ENCODE peak calls at places on chromosomes 7 and 10, in four cellular contexts. One of them, this sample, is unnamed.

GRCh38 chr10:14173706-14174594 is 156.8 kb downstream of the FRMD4A start:
- DNase-seq in heart left ventricle: no peak
- DNase-seq in RWPE1: no peak
- DNase-seq in mammary epithelial cell: peak; percentile 7
- DNase-seq in this sample: peak; percentile 63

GRCh38 chr10:96319754-96320514 is 15.7 kb downstream of the DNTT start:
- DNase-seq in heart left ventricle: no peak
- DNase-seq in RWPE1: no peak
- DNase-seq in mammary epithelial cell: no peak
- DNase-seq in this sample: no peak

GRCh38 chr7:128215739-128216138 is 25.3 kb upstream of the LEP start:
- DNase-seq in heart left ventricle: peak; percentile 29
- DNase-seq in RWPE1: no peak
- DNase-seq in mammary epithelial cell: no peak
- DNase-seq in this sample: no peak

GRCh38 chr10:72086466-72087391 is 1.6 kb downstream of the SPOCK2 start:
- DNase-seq in heart left ventricle: no peak
- DNase-seq in RWPE1: no peak
- DNase-seq in mammary epithelial cell: no peak
- DNase-seq in this sample: peak; percentile 52

GRCh38 chr10:119413738-119414611 is 128.5 kb downstream of the RGS10 start:
- DNase-seq in heart left ventricle: peak; percentile 78
- DNase-seq in RWPE1: no peak
- DNase-seq in mammary epithelial cell: no peak
- DNase-seq in this sample: peak; percentile 63

GRCh38 chr10:110151871-110152270 is 55.5 kb upstream of the MXI1 start:
- DNase-seq in heart left ventricle: no peak
- DNase-seq in RWPE1: no peak
- DNase-seq in mammary epithelial cell: no peak
- DNase-seq in this sample: no peak

GRCh38 chr10:3622845-3623621 is 162.0 kb downstream of the KLF6 start:
- DNase-seq in heart left ventricle: no peak
- DNase-seq in RWPE1: no peak
- DNase-seq in mammary epithelial cell: no peak
- DNase-seq in this sample: no peak

GRCh38 chr10:129971381-129972144 is 7.5 kb upstream of the EBF3 start:
- DNase-seq in heart left ventricle: peak; percentile 67
- DNase-seq in RWPE1: peak; percentile 72
- DNase-seq in mammary epithelial cell: no peak
- DNase-seq in this sample: peak; percentile 86

GRCh38 chr7:96311967-96312366 is 9.9 kb downstream of the SLC25A13 start:
- DNase-seq in heart left ventricle: peak; percentile 65
- DNase-seq in RWPE1: no peak
- DNase-seq in mammary epithelial cell: peak; percentile 51
- DNase-seq in this sample: no peak

GRCh38 chr7:116709336-116709735 is 37.3 kb downstream of the MET start:
- DNase-seq in heart left ventricle: no peak
- DNase-seq in RWPE1: no peak
- DNase-seq in mammary epithelial cell: no peak
- DNase-seq in this sample: no peak

GRCh38 chr10:123097039-123097438 is 38.7 kb upstream of the HMX3 start:
- DNase-seq in heart left ventricle: no peak
- DNase-seq in RWPE1: no peak
- DNase-seq in mammary epithelial cell: no peak
- DNase-seq in this sample: no peak

GRCh38 chr10:51894752-51895151 is 195.4 kb upstream of the CSTF2T start:
- DNase-seq in heart left ventricle: no peak
- DNase-seq in RWPE1: no peak
- DNase-seq in mammary epithelial cell: peak; percentile 3
- DNase-seq in this sample: no peak

GRCh38 chr7:138982204-138982623 is 1.0 kb upstream of the KIAA1549 start:
- DNase-seq in heart left ventricle: no peak
- DNase-seq in RWPE1: no peak
- DNase-seq in mammary epithelial cell: no peak
- DNase-seq in this sample: no peak

GRCh38 chr10:76175533-76176165 is 744.2 kb downstream of the LRMDA start:
- DNase-seq in heart left ventricle: no peak
- DNase-seq in RWPE1: no peak
- DNase-seq in mammary epithelial cell: no peak
- DNase-seq in this sample: no peak

GRCh38 chr10:89563861-89564478 is 28.6 kb upstream of the SLC16A12 start:
- DNase-seq in heart left ventricle: no peak
- DNase-seq in RWPE1: peak; percentile 78
- DNase-seq in mammary epithelial cell: peak; percentile 48
- DNase-seq in this sample: no peak

GRCh38 chr7:150962743-150963399 is 15.2 kb downstream of the KCNH2 start:
- DNase-seq in heart left ventricle: peak; percentile 77
- DNase-seq in RWPE1: peak; percentile 56
- DNase-seq in mammary epithelial cell: no peak
- DNase-seq in this sample: peak; percentile 85

GRCh38 chr10:133393401-133394063 is 425 bp upstream of the MTG1 start:
- DNase-seq in heart left ventricle: no peak
- DNase-seq in RWPE1: no peak
- DNase-seq in mammary epithelial cell: no peak
- DNase-seq in this sample: no peak

GRCh38 chr10:77474386-77474785 is 163.2 kb downstream of the KCNMA1 start:
- DNase-seq in heart left ventricle: no peak
- DNase-seq in RWPE1: no peak
- DNase-seq in mammary epithelial cell: no peak
- DNase-seq in this sample: no peak

GRCh38 chr7:913736-914520 is 37.6 kb downstream of the GET4 start:
- DNase-seq in heart left ventricle: no peak
- DNase-seq in RWPE1: peak; percentile 71
- DNase-seq in mammary epithelial cell: peak; percentile 70
- DNase-seq in this sample: no peak

GRCh38 chr10:79066460-79067240 is 2.1 kb upstream of the ZMIZ1 start:
- DNase-seq in heart left ventricle: peak; percentile 86
- DNase-seq in RWPE1: no peak
- DNase-seq in mammary epithelial cell: peak; percentile 35
- DNase-seq in this sample: no peak

GRCh38 chr7:82194011-82194410 is 249.6 kb downstream of the CACNA2D1 start:
- DNase-seq in heart left ventricle: no peak
- DNase-seq in RWPE1: no peak
- DNase-seq in mammary epithelial cell: peak; percentile 73
- DNase-seq in this sample: no peak

GRCh38 chr10:79058899-79059771 is 9.6 kb upstream of the ZMIZ1 start:
- DNase-seq in heart left ventricle: peak; percentile 24
- DNase-seq in RWPE1: no peak
- DNase-seq in mammary epithelial cell: no peak
- DNase-seq in this sample: no peak

GRCh38 chr10:91796332-91797076 is 1.7 kb upstream of the TNKS2 start:
- DNase-seq in heart left ventricle: peak; percentile 43
- DNase-seq in RWPE1: peak; percentile 44
- DNase-seq in mammary epithelial cell: peak; percentile 40
- DNase-seq in this sample: peak; percentile 23

GRCh38 chr7:132248841-132249590 is 327.3 kb downstream of the PLXNA4 start:
- DNase-seq in heart left ventricle: no peak
- DNase-seq in RWPE1: no peak
- DNase-seq in mammary epithelial cell: no peak
- DNase-seq in this sample: no peak

GRCh38 chr10:72162978-72163377 is 52.8 kb upstream of the ANAPC16 start:
- DNase-seq in heart left ventricle: no peak
- DNase-seq in RWPE1: peak; percentile 11
- DNase-seq in mammary epithelial cell: peak; percentile 91
- DNase-seq in this sample: no peak

GRCh38 chr10:78314651-78315050 is 281.0 kb downstream of the RPS24 start:
- DNase-seq in heart left ventricle: no peak
- DNase-seq in RWPE1: no peak
- DNase-seq in mammary epithelial cell: no peak
- DNase-seq in this sample: no peak

GRCh38 chr10:99560277-99561126 is 27.8 kb downstream of the NKX2-3 start:
- DNase-seq in heart left ventricle: no peak
- DNase-seq in RWPE1: peak; percentile 67
- DNase-seq in mammary epithelial cell: peak; percentile 32
- DNase-seq in this sample: peak; percentile 56

GRCh38 chr7:151391358-151391730 is 18.5 kb downstream of the WDR86 start:
- DNase-seq in heart left ventricle: no peak
- DNase-seq in RWPE1: no peak
- DNase-seq in mammary epithelial cell: no peak
- DNase-seq in this sample: no peak

GRCh38 chr10:125038637-125039036 is 96.7 kb downstream of the ZRANB1 start:
- DNase-seq in heart left ventricle: peak; percentile 77
- DNase-seq in RWPE1: no peak
- DNase-seq in mammary epithelial cell: no peak
- DNase-seq in this sample: no peak

GRCh38 chr10:45580781-45581496 is 91.6 kb downstream of the ZFAND4 start:
- DNase-seq in heart left ventricle: no peak
- DNase-seq in RWPE1: no peak
- DNase-seq in mammary epithelial cell: no peak
- DNase-seq in this sample: no peak

GRCh38 chr7:28674359-28674782 is 262.1 kb downstream of the CREB5 start:
- DNase-seq in heart left ventricle: no peak
- DNase-seq in RWPE1: peak; percentile 68
- DNase-seq in mammary epithelial cell: peak; percentile 86
- DNase-seq in this sample: no peak

GRCh38 chr10:22767859-22768258 is 53.5 kb upstream of the PIP4K2A start:
- DNase-seq in heart left ventricle: no peak
- DNase-seq in RWPE1: no peak
- DNase-seq in mammary epithelial cell: no peak
- DNase-seq in this sample: no peak

GRCh38 chr7:129144095-129144833 is at the start of gene TSPAN33:
- DNase-seq in heart left ventricle: peak; percentile 88
- DNase-seq in RWPE1: peak; percentile 82
- DNase-seq in mammary epithelial cell: peak; percentile 71
- DNase-seq in this sample: peak; percentile 87

GRCh38 chr7:83648464-83649241 is at the start of gene SEMA3E:
- DNase-seq in heart left ventricle: no peak
- DNase-seq in RWPE1: no peak
- DNase-seq in mammary epithelial cell: peak; percentile 38
- DNase-seq in this sample: peak; percentile 36

GRCh38 chr7:158494162-158494586 is 93.4 kb downstream of the PTPRN2 start:
- DNase-seq in heart left ventricle: no peak
- DNase-seq in RWPE1: no peak
- DNase-seq in mammary epithelial cell: no peak
- DNase-seq in this sample: no peak
- TF ChIP-seq CTCF in heart left ventricle: no peak
- TF ChIP-seq CTCF in RWPE1: no peak
- TF ChIP-seq CTCF in mammary epithelial cell: no peak
- TF ChIP-seq CTCF in this sample: no peak

GRCh38 chr7:141696386-141696785 is 5.6 kb downstream of the DENND11 start:
- DNase-seq in heart left ventricle: no peak
- DNase-seq in RWPE1: no peak
- DNase-seq in mammary epithelial cell: no peak
- DNase-seq in this sample: no peak

GRCh38 chr7:141695803-141696289 is 6.1 kb downstream of the DENND11 start:
- DNase-seq in heart left ventricle: no peak
- DNase-seq in RWPE1: no peak
- DNase-seq in mammary epithelial cell: no peak
- DNase-seq in this sample: peak; percentile 42

GRCh38 chr7:141693082-141693481 is 8.9 kb downstream of the DENND11 start:
- DNase-seq in heart left ventricle: no peak
- DNase-seq in RWPE1: no peak
- DNase-seq in mammary epithelial cell: no peak
- DNase-seq in this sample: no peak

GRCh38 chr7:141688038-141688437 is 13.9 kb downstream of the DENND11 start:
- DNase-seq in heart left ventricle: no peak
- DNase-seq in RWPE1: no peak
- DNase-seq in mammary epithelial cell: no peak
- DNase-seq in this sample: no peak

GRCh38 chr7:141691540-141691939 is 10.4 kb downstream of the DENND11 start:
- DNase-seq in heart left ventricle: no peak
- DNase-seq in RWPE1: no peak
- DNase-seq in mammary epithelial cell: no peak
- DNase-seq in this sample: no peak
- TF ChIP-seq CTCF in heart left ventricle: no peak
- TF ChIP-seq CTCF in RWPE1: no peak
- TF ChIP-seq CTCF in mammary epithelial cell: no peak
- TF ChIP-seq CTCF in this sample: no peak

DNA sequence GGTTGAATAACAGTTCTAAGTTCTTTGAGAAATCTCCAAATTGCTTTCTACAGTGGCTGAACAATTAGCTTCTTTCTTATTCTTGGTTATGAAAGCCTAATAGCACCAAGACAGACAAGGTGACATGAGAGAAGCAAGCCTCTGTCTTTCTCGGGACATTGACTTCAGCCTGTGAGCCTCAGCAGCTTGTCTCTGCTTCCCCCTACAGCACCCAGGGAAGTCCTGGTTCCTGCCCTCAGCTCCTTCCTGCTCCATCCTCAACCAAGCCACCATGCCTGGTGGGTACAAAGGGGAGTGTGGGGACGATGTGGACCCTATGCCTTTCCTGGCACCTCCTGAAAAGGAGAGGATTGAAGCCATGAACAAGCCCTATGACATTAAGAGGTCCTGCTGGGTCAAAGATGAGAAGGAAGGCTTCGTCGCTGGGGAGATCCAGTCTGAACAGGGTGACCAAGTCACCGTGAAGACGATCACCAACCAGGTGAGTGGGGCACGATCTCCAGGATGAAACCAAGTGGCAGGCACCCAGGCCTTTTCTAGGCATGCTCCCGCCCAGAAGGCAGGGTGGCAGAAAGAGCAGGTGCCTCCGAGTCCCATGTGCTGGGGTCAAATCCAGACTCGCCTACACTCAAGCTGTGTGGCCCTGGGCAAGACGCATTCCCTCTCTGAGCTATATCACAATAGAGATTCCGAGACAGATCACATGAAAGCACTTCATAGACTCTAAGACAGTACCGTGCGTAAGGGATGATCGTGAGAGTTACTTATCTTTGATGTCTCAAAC is 30.8 kb upstream of the KPNA7 start:
- DNase-seq in heart left ventricle: no peak
- DNase-seq in RWPE1: no peak
- DNase-seq in mammary epithelial cell: no peak
- DNase-seq in this sample: no peak
- TF ChIP-seq CTCF in heart left ventricle: no peak
- TF ChIP-seq CTCF in RWPE1: no peak
- TF ChIP-seq CTCF in mammary epithelial cell: no peak
- TF ChIP-seq CTCF in this sample: no peak

GRCh38 chr10:120632936-120633335 is 175.9 kb downstream of the PLPP4 start:
- DNase-seq in heart left ventricle: no peak
- DNase-seq in RWPE1: no peak
- DNase-seq in mammary epithelial cell: no peak
- DNase-seq in this sample: no peak

GRCh38 chr10:120630266-120630665 is 173.2 kb downstream of the PLPP4 start:
- DNase-seq in heart left ventricle: no peak
- DNase-seq in RWPE1: no peak
- DNase-seq in mammary epithelial cell: no peak
- DNase-seq in this sample: no peak

GRCh38 chr10:120632047-120632446 is 175.0 kb downstream of the PLPP4 start:
- DNase-seq in heart left ventricle: no peak
- DNase-seq in RWPE1: no peak
- DNase-seq in mammary epithelial cell: no peak
- DNase-seq in this sample: no peak

GRCh38 chr10:120634629-120635028 is 177.6 kb downstream of the PLPP4 start:
- DNase-seq in heart left ventricle: no peak
- DNase-seq in RWPE1: no peak
- DNase-seq in mammary epithelial cell: no peak
- DNase-seq in this sample: no peak
- TF ChIP-seq CTCF in heart left ventricle: no peak
- TF ChIP-seq CTCF in RWPE1: no peak
- TF ChIP-seq CTCF in mammary epithelial cell: no peak
- TF ChIP-seq CTCF in this sample: no peak

This sample was measured in glutamatergic neuron.